ENCODE peak calls at places on chromosomes 1 and 21, in five cellular contexts. M is GM20000, P is tibial nerve, C is prostate gland, G is cardiac muscle cell. U is an unnamed sample.

GRCh38 chr1:221487781-221488520 is 253.9 kb downstream of the DUSP10 start:
- DNase-seq in P (no peak), C (no peak), M (no peak), G (peak; percentile 5), U (peak; percentile 55)

GRCh38 chr1:113255728-113256347 is 134.5 kb upstream of the MAGI3 start:
- DNase-seq in G (no peak), M (no peak), C (peak; percentile 89), P (no peak), U (no peak)

GRCh38 chr1:67642694-67643093 is 42.3 kb upstream of the GADD45A start:
- DNase-seq in M (no peak), C (no peak), G (peak; percentile 51), P (peak; percentile 29), U (peak; percentile 60)

GRCh38 chr21:25938673-25939395 is 204.1 kb downstream of the GABPA start:
- DNase-seq in G (peak; percentile 42), C (peak; percentile 47), P (no peak), M (no peak), U (peak; percentile 37)

GRCh38 chr1:33974147-33974546 is 110.3 kb downstream of the HMGB4 start:
- DNase-seq in P (no peak), G (no peak), C (no peak), M (no peak), U (no peak)

GRCh38 chr1:5937373-5937857 is 54.8 kb downstream of the NPHP4 start:
- DNase-seq in C (no peak), M (no peak), G (no peak), P (no peak), U (no peak)

GRCh38 chr1:117110774-117111173 is 10.8 kb downstream of the TRIM45 start:
- DNase-seq in G (no peak), C (no peak), M (no peak), P (no peak), U (no peak)

GRCh38 chr1:40199126-40199525 is 37.9 kb downstream of the RLF start:
- DNase-seq in P (no peak), G (no peak), C (no peak), M (no peak), U (no peak)

GRCh38 chr1:10429868-10430215 is 391 bp upstream of the CENPS start:
- DNase-seq in P (no peak), G (peak; percentile 41), M (peak; percentile 38), C (no peak), U (peak; percentile 42)

GRCh38 chr1:119488216-119488615 is 18.8 kb upstream of the HSD3B1 start:
- DNase-seq in M (no peak), P (no peak), G (no peak), C (no peak), U (no peak)

GRCh38 chr1:6386371-6386949 is 7.1 kb downstream of the ACOT7 start:
- DNase-seq in G (peak; percentile 63), P (no peak), C (no peak), M (no peak), U (peak; percentile 71)

GRCh38 chr1:12149791-12150175 is 17.0 kb upstream of the TNFRSF1B start:
- DNase-seq in C (no peak), G (no peak), M (no peak), P (no peak), U (no peak)

GRCh38 chr1:227548448-227548847 is 14.9 kb upstream of the ZNF678 start:
- DNase-seq in G (no peak), C (no peak), P (no peak), M (no peak), U (no peak)

GRCh38 chr1:200075938-200076546 is 48.5 kb downstream of the NR5A2 start:
- DNase-seq in P (no peak), M (no peak), G (peak; percentile 93), C (peak; percentile 6), U (peak; percentile 99)

GRCh38 chr1:9289090-9289534 is 3.6 kb upstream of the SPSB1 start:
- DNase-seq in P (peak; percentile 67), C (peak; percentile 68), M (peak; percentile 70), G (peak; percentile 80), U (peak; percentile 87)

GRCh38 chr1:8217011-8217711 is 100.8 kb upstream of the SLC45A1 start:
- DNase-seq in G (peak; percentile 61), P (no peak), C (no peak), M (peak; percentile 59), U (no peak)

GRCh38 chr1:226778657-226779058 is 39.6 kb upstream of the ITPKB start:
- DNase-seq in P (no peak), M (no peak), C (peak; percentile 71), G (peak; percentile 98), U (peak; percentile 100)

GRCh38 chr1:17741052-17741451 is 14.1 kb upstream of the ACTL8 start:
- DNase-seq in P (no peak), M (no peak), C (no peak), G (no peak), U (no peak)
- TF ChIP-seq CTCF in P (no peak), M (no peak), C (no peak), G (no peak), U (no peak)

GRCh38 chr1:173213665-173214064 is 6.5 kb upstream of the TNFSF4 start:
- DNase-seq in C (no peak), P (no peak), G (no peak), M (no peak), U (no peak)
- TF ChIP-seq CTCF in C (no peak), P (no peak), G (no peak), M (no peak), U (no peak)

DNA sequence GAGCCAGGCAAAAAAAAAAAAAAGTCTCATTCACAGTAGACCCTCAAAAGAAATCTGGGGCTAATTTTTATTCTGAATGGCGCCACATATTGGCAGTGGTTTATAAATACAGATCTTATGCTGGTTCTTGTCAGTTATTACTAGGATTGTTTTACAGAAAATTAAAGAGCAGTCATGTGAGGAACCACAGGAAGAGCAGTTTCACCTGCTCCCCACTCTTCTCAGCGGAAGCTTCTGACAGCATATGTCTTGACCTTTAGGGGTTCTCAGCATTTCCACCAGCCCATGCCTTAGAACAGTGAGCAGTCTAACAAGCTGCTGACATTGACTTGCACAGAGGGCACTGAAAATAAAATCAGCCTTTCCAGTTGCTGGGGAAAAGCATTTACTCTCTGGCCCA is 144.4 kb downstream of the SYT2 start:
- DNase-seq in M (peak; percentile 47), C (no peak), P (no peak), G (no peak), U (no peak)
- TF ChIP-seq CTCF in M (peak; percentile 6), C (no peak), P (no peak), G (no peak), U (no peak)

DNA sequence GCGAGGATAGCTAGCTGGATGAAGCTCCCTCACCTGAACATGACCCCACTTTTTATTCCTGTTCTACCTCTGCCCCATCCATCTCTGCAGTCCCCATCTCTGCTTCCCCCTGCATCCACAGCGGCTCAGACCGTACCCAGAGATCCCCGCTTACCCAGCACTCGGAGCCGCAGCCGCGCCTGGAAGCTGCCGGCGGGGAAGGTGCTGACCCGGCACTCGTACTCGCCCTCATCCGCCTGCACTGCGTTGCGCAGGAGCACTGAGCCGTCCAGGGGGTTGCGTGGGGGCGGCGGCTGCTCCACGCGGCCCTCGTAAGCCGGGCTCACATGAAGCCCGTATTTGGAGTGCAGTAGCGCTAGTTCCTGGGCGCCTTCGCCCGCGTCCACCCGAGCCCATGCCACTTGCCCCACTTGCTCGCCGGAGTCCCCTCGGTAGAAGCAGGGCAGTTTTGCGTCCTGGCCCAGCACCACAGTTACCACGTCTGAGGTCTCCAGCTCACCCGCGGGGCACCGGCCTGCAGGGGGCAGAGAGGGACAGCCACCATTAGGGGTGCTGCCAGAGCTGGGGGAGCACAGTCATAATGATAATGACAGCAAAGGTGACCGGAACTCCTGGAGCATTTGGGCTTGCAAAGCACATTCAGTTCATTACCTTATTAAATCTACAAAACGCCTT is 9.8 kb downstream of the NECTIN4 start:
- DNase-seq in G (peak; percentile 40), P (no peak), M (no peak), C (no peak), U (no peak)
- TF ChIP-seq CTCF in G (peak; percentile 5), P (no peak), M (no peak), C (no peak), U (no peak)

GRCh38 chr1:19179597-19180271 is 30.3 kb downstream of the UBR4 start:
- DNase-seq in M (no peak), C (peak; percentile 28), G (peak; percentile 69), P (no peak), U (peak; percentile 70)
- TF ChIP-seq CTCF in M (no peak), C (peak; percentile 62), G (peak; percentile 43), P (no peak), U (peak; percentile 51)

GRCh38 chr1:32729254-32730046 is 26.9 kb upstream of the SYNC start:
- DNase-seq in G (no peak), M (no peak), P (no peak), C (no peak), U (no peak)

GRCh38 chr1:32736812-32737791 is 34.5 kb upstream of the SYNC start:
- DNase-seq in C (no peak), M (no peak), P (no peak), G (no peak), U (no peak)

GRCh38 chr1:32728413-32729077 is 26.0 kb upstream of the SYNC start:
- DNase-seq in P (no peak), C (no peak), G (no peak), M (no peak), U (no peak)

GRCh38 chr1:32727876-32728275 is 25.3 kb upstream of the SYNC start:
- DNase-seq in G (no peak), M (no peak), C (no peak), P (no peak), U (no peak)

GRCh38 chr1:32733573-32734321 is 31.2 kb upstream of the SYNC start:
- DNase-seq in C (no peak), P (no peak), G (peak; percentile 29), M (peak; percentile 52), U (no peak)
- TF ChIP-seq CTCF in C (no peak), P (no peak), G (no peak), M (no peak), U (no peak)

GRCh38 chr1:111332190-111332589 is 41.5 kb downstream of the CHIA start:
- DNase-seq in P (no peak), M (no peak), C (no peak), G (no peak), U (no peak)

DNA sequence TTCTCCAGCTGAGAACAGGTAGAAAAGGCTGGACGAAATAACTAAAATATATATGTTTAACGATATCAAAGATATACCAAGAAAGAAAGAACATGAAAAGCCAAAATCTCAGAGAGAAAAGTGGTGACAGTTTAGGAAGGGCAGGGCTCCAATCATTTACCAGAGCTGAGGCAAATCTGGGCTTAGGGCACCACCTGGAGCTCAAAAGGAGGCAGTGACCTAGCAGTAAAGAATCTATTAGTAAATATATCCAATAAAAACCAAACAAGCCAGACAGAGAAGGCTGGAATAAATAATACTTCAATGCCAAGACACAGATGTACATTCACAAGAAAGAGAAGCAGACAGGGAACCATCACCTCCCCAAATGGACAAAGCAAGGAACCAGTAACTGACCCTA is 43.5 kb downstream of the CHIA start:
- DNase-seq in P (no peak), M (peak; percentile 62), G (peak; percentile 68), C (no peak), U (peak; percentile 71)
- TF ChIP-seq CTCF in P (peak; percentile 28), M (peak; percentile 17), G (peak; percentile 71), C (peak; percentile 41), U (peak; percentile 69)

GRCh38 chr1:56147020-56147419 is 432.3 kb downstream of the PLPP3 start:
- DNase-seq in P (no peak), C (no peak), G (no peak), M (no peak), U (no peak)

GRCh38 chr1:56150441-56151215 is 428.7 kb downstream of the PLPP3 start:
- DNase-seq in M (no peak), P (no peak), G (no peak), C (no peak), U (no peak)

GRCh38 chr1:56147459-56147858 is 431.9 kb downstream of the PLPP3 start:
- DNase-seq in G (no peak), P (no peak), M (no peak), C (no peak), U (no peak)

GRCh38 chr1:56149761-56150160 is 429.6 kb downstream of the PLPP3 start:
- DNase-seq in G (no peak), M (no peak), P (no peak), C (no peak), U (no peak)

GRCh38 chr1:56148466-56149193 is 430.7 kb downstream of the PLPP3 start:
- DNase-seq in G (no peak), C (no peak), P (no peak), M (no peak), U (peak; percentile 25)
- TF ChIP-seq CTCF in G (peak; percentile 2), C (no peak), P (no peak), M (peak; percentile 3), U (peak; percentile 25)

U was measured in fibroblast of pulmonary artery.